ENCODE peak calls at places on chromosome 7, in seven cellular contexts. One of them, this sample, is unnamed.

GRCh38 chr7:1853619-1854520 is 183.8 kb downstream of the ELFN1 start:
- DNase-seq in transverse colon: peak; percentile 5
- DNase-seq in neural progenitor cell: peak; percentile 2
- DNase-seq in fibroblast of lung: no peak
- DNase-seq in PC-3: no peak
- DNase-seq in psoas muscle: peak; percentile 44
- DNase-seq in H9: peak; percentile 28
- DNase-seq in this sample: no peak

GRCh38 chr7:28682136-28682535 is 269.8 kb downstream of the CREB5 start:
- DNase-seq in transverse colon: no peak
- DNase-seq in neural progenitor cell: no peak
- DNase-seq in fibroblast of lung: no peak
- DNase-seq in PC-3: no peak
- DNase-seq in psoas muscle: no peak
- DNase-seq in H9: no peak
- DNase-seq in this sample: no peak

GRCh38 chr7:13829914-13830603 is 159.4 kb downstream of the ETV1 start:
- DNase-seq in transverse colon: no peak
- DNase-seq in neural progenitor cell: no peak
- DNase-seq in fibroblast of lung: peak; percentile 51
- DNase-seq in PC-3: peak; percentile 75
- DNase-seq in psoas muscle: no peak
- DNase-seq in H9: no peak
- DNase-seq in this sample: no peak

GRCh38 chr7:27117687-27118491 is 12.7 kb downstream of the HOXA4 start:
- DNase-seq in transverse colon: no peak
- DNase-seq in neural progenitor cell: no peak
- DNase-seq in fibroblast of lung: peak; percentile 89
- DNase-seq in PC-3: no peak
- DNase-seq in psoas muscle: no peak
- DNase-seq in H9: peak; percentile 59
- DNase-seq in this sample: no peak

GRCh38 chr7:27826347-27826746 is 86.4 kb downstream of the TAX1BP1 start:
- DNase-seq in transverse colon: no peak
- DNase-seq in neural progenitor cell: no peak
- DNase-seq in fibroblast of lung: no peak
- DNase-seq in PC-3: no peak
- DNase-seq in psoas muscle: no peak
- DNase-seq in H9: no peak
- DNase-seq in this sample: no peak

GRCh38 chr7:134781171-134781570 is 1.7 kb downstream of the CALD1 start:
- DNase-seq in transverse colon: no peak
- DNase-seq in neural progenitor cell: no peak
- DNase-seq in fibroblast of lung: no peak
- DNase-seq in PC-3: no peak
- DNase-seq in psoas muscle: no peak
- DNase-seq in H9: no peak
- DNase-seq in this sample: no peak

GRCh38 chr7:133253522-133253882 is 624 bp downstream of the EXOC4 start:
- DNase-seq in transverse colon: peak; percentile 13
- DNase-seq in neural progenitor cell: peak; percentile 13
- DNase-seq in fibroblast of lung: peak; percentile 15
- DNase-seq in PC-3: no peak
- DNase-seq in psoas muscle: no peak
- DNase-seq in H9: no peak
- DNase-seq in this sample: no peak

GRCh38 chr7:16849295-16850148 is 32.3 kb downstream of the AGR3 start:
- DNase-seq in transverse colon: no peak
- DNase-seq in neural progenitor cell: no peak
- DNase-seq in fibroblast of lung: no peak
- DNase-seq in PC-3: no peak
- DNase-seq in psoas muscle: no peak
- DNase-seq in H9: no peak
- DNase-seq in this sample: no peak

GRCh38 chr7:110868458-110868857 is 222.5 kb upstream of the LRRN3 start:
- DNase-seq in transverse colon: no peak
- DNase-seq in neural progenitor cell: no peak
- DNase-seq in fibroblast of lung: peak; percentile 45
- DNase-seq in PC-3: no peak
- DNase-seq in psoas muscle: no peak
- DNase-seq in H9: no peak
- DNase-seq in this sample: no peak

GRCh38 chr7:122736183-122736582 is 33.5 kb upstream of the RNF148 start:
- DNase-seq in transverse colon: no peak
- DNase-seq in neural progenitor cell: no peak
- DNase-seq in fibroblast of lung: no peak
- DNase-seq in PC-3: no peak
- DNase-seq in psoas muscle: no peak
- DNase-seq in H9: no peak
- DNase-seq in this sample: no peak

GRCh38 chr7:80277434-80278427 is 143.1 kb downstream of the GNAI1 start:
- DNase-seq in transverse colon: no peak
- DNase-seq in neural progenitor cell: no peak
- DNase-seq in fibroblast of lung: peak; percentile 59
- DNase-seq in PC-3: peak; percentile 77
- DNase-seq in psoas muscle: no peak
- DNase-seq in H9: no peak
- DNase-seq in this sample: no peak

GRCh38 chr7:132430863-132431822 is 145.1 kb downstream of the PLXNA4 start:
- DNase-seq in transverse colon: peak; percentile 72
- DNase-seq in neural progenitor cell: no peak
- DNase-seq in fibroblast of lung: peak; percentile 98
- DNase-seq in PC-3: peak; percentile 94
- DNase-seq in psoas muscle: no peak
- DNase-seq in H9: no peak
- DNase-seq in this sample: no peak

GRCh38 chr7:70619130-70619529 is 512.8 kb upstream of the GALNT17 start:
- DNase-seq in transverse colon: no peak
- DNase-seq in neural progenitor cell: peak; percentile 69
- DNase-seq in fibroblast of lung: no peak
- DNase-seq in PC-3: no peak
- DNase-seq in psoas muscle: no peak
- DNase-seq in H9: no peak
- DNase-seq in this sample: no peak

GRCh38 chr7:158576050-158576762 is 11.4 kb downstream of the PTPRN2 start:
- DNase-seq in transverse colon: no peak
- DNase-seq in neural progenitor cell: no peak
- DNase-seq in fibroblast of lung: no peak
- DNase-seq in PC-3: no peak
- DNase-seq in psoas muscle: no peak
- DNase-seq in H9: no peak
- DNase-seq in this sample: no peak

GRCh38 chr7:5370454-5371353 is 52.9 kb downstream of the TNRC18 start:
- DNase-seq in transverse colon: no peak
- DNase-seq in neural progenitor cell: no peak
- DNase-seq in fibroblast of lung: no peak
- DNase-seq in PC-3: no peak
- DNase-seq in psoas muscle: no peak
- DNase-seq in H9: no peak
- DNase-seq in this sample: no peak

GRCh38 chr7:126805351-126805750 is 447.4 kb downstream of the GRM8 start:
- DNase-seq in transverse colon: no peak
- DNase-seq in neural progenitor cell: no peak
- DNase-seq in fibroblast of lung: no peak
- DNase-seq in PC-3: no peak
- DNase-seq in psoas muscle: no peak
- DNase-seq in H9: peak; percentile 31
- DNase-seq in this sample: no peak

GRCh38 chr7:3239291-3239691 is 61.8 kb upstream of the SDK1 start:
- DNase-seq in transverse colon: no peak
- DNase-seq in neural progenitor cell: no peak
- DNase-seq in fibroblast of lung: peak; percentile 41
- DNase-seq in PC-3: peak; percentile 74
- DNase-seq in psoas muscle: no peak
- DNase-seq in H9: no peak
- DNase-seq in this sample: no peak

GRCh38 chr7:11341285-11341944 is 367.7 kb downstream of the PHF14 start:
- DNase-seq in transverse colon: no peak
- DNase-seq in neural progenitor cell: peak; percentile 47
- DNase-seq in fibroblast of lung: peak; percentile 17
- DNase-seq in PC-3: peak; percentile 61
- DNase-seq in psoas muscle: no peak
- DNase-seq in H9: no peak
- DNase-seq in this sample: no peak

GRCh38 chr7:98211676-98212531 is 665 bp downstream of the BHLHA15 start:
- DNase-seq in transverse colon: peak; percentile 18
- DNase-seq in neural progenitor cell: peak; percentile 33
- DNase-seq in fibroblast of lung: no peak
- DNase-seq in PC-3: no peak
- DNase-seq in psoas muscle: no peak
- DNase-seq in H9: peak; percentile 41
- DNase-seq in this sample: no peak

GRCh38 chr7:44787041-44787440 is 9.4 kb upstream of the PPIA start:
- DNase-seq in transverse colon: no peak
- DNase-seq in neural progenitor cell: no peak
- DNase-seq in fibroblast of lung: no peak
- DNase-seq in PC-3: no peak
- DNase-seq in psoas muscle: no peak
- DNase-seq in H9: no peak
- DNase-seq in this sample: no peak

GRCh38 chr7:24902276-24902675 is 77.7 kb downstream of the OSBPL3 start:
- DNase-seq in transverse colon: no peak
- DNase-seq in neural progenitor cell: no peak
- DNase-seq in fibroblast of lung: no peak
- DNase-seq in PC-3: no peak
- DNase-seq in psoas muscle: no peak
- DNase-seq in H9: no peak
- DNase-seq in this sample: no peak

GRCh38 chr7:38070718-38071117 is 107.3 kb upstream of the STARD3NL start:
- DNase-seq in transverse colon: no peak
- DNase-seq in neural progenitor cell: peak; percentile 48
- DNase-seq in fibroblast of lung: peak; percentile 27
- DNase-seq in PC-3: peak; percentile 47
- DNase-seq in psoas muscle: no peak
- DNase-seq in H9: peak; percentile 45
- DNase-seq in this sample: no peak

DNA sequence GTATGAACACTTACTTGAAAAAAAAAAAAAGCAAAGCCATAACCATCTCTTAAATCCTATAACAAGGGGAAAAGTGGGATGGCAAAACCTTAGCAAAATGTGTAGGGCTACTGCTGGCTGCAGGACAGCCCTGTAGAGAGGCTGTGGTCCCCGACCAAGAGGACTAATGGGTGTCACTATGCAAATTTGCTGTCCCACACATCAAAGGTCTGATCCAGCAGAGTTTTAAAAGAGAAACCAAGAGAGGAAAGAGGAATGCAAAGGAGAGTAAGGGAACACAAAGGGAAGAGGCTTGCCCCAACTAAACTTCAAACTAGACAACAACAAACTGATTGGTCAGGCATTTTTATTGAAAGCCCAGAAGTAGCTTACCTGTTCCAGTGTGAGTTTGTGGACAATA is 3.1 kb upstream of the ZNRF2 start:
- DNase-seq in transverse colon: no peak
- DNase-seq in neural progenitor cell: peak; percentile 16
- DNase-seq in fibroblast of lung: no peak
- DNase-seq in PC-3: no peak
- DNase-seq in psoas muscle: no peak
- DNase-seq in H9: peak; percentile 38
- DNase-seq in this sample: no peak
- H3K27ac ChIP-seq in transverse colon: peak overlapping the region; percentile 77
- H3K27ac ChIP-seq in neural progenitor cell: no peak overlapping the region
- H3K27ac ChIP-seq in fibroblast of lung: no peak overlapping the region
- H3K27ac ChIP-seq in PC-3: no peak overlapping the region
- H3K27ac ChIP-seq in psoas muscle: no peak overlapping the region
- H3K27ac ChIP-seq in H9: no peak overlapping the region
- H3K27ac ChIP-seq in this sample: no peak overlapping the region

GRCh38 chr7:119374436-119374835 is 898.5 kb upstream of the KCND2 start:
- DNase-seq in transverse colon: no peak
- DNase-seq in neural progenitor cell: no peak
- DNase-seq in fibroblast of lung: no peak
- DNase-seq in PC-3: no peak
- DNase-seq in psoas muscle: no peak
- DNase-seq in H9: no peak
- DNase-seq in this sample: no peak
- H3K27ac ChIP-seq in transverse colon: no peak overlapping the region
- H3K27ac ChIP-seq in neural progenitor cell: no peak overlapping the region
- H3K27ac ChIP-seq in fibroblast of lung: no peak overlapping the region
- H3K27ac ChIP-seq in PC-3: no peak overlapping the region
- H3K27ac ChIP-seq in psoas muscle: no peak overlapping the region
- H3K27ac ChIP-seq in H9: no peak overlapping the region
- H3K27ac ChIP-seq in this sample: no peak overlapping the region

GRCh38 chr7:75534727-75535307 is 42.7 kb downstream of the SPDYE5 start:
- DNase-seq in transverse colon: no peak
- DNase-seq in neural progenitor cell: no peak
- DNase-seq in fibroblast of lung: peak; percentile 87
- DNase-seq in PC-3: peak; percentile 47
- DNase-seq in psoas muscle: no peak
- DNase-seq in H9: no peak
- DNase-seq in this sample: no peak
- H3K27ac ChIP-seq in transverse colon: no peak overlapping the region
- H3K27ac ChIP-seq in neural progenitor cell: no peak overlapping the region
- H3K27ac ChIP-seq in fibroblast of lung: no peak overlapping the region
- H3K27ac ChIP-seq in PC-3: no peak overlapping the region
- H3K27ac ChIP-seq in psoas muscle: no peak overlapping the region
- H3K27ac ChIP-seq in H9: no peak overlapping the region
- H3K27ac ChIP-seq in this sample: no peak overlapping the region

GRCh38 chr7:157400171-157400860 is 63.5 kb downstream of the DNAJB6 start:
- DNase-seq in transverse colon: no peak
- DNase-seq in neural progenitor cell: no peak
- DNase-seq in fibroblast of lung: no peak
- DNase-seq in PC-3: no peak
- DNase-seq in psoas muscle: no peak
- DNase-seq in H9: no peak
- DNase-seq in this sample: no peak
- H3K27ac ChIP-seq in transverse colon: no peak overlapping the region
- H3K27ac ChIP-seq in neural progenitor cell: no peak overlapping the region
- H3K27ac ChIP-seq in fibroblast of lung: no peak overlapping the region
- H3K27ac ChIP-seq in PC-3: no peak overlapping the region
- H3K27ac ChIP-seq in psoas muscle: peak overlapping the region; percentile 86
- H3K27ac ChIP-seq in H9: no peak overlapping the region
- H3K27ac ChIP-seq in this sample: no peak overlapping the region

GRCh38 chr7:151822541-151823181 is 54.3 kb downstream of the PRKAG2 start:
- DNase-seq in transverse colon: no peak
- DNase-seq in neural progenitor cell: no peak
- DNase-seq in fibroblast of lung: no peak
- DNase-seq in PC-3: no peak
- DNase-seq in psoas muscle: peak; percentile 48
- DNase-seq in H9: no peak
- DNase-seq in this sample: no peak

GRCh38 chr7:151823783-151824182 is 53.1 kb downstream of the PRKAG2 start:
- DNase-seq in transverse colon: no peak
- DNase-seq in neural progenitor cell: no peak
- DNase-seq in fibroblast of lung: no peak
- DNase-seq in PC-3: no peak
- DNase-seq in psoas muscle: no peak
- DNase-seq in H9: no peak
- DNase-seq in this sample: no peak

GRCh38 chr7:151821806-151822540 is 54.9 kb downstream of the PRKAG2 start:
- DNase-seq in transverse colon: no peak
- DNase-seq in neural progenitor cell: no peak
- DNase-seq in fibroblast of lung: no peak
- DNase-seq in PC-3: no peak
- DNase-seq in psoas muscle: peak; percentile 24
- DNase-seq in H9: no peak
- DNase-seq in this sample: no peak

GRCh38 chr7:151825711-151826110 is 51.2 kb downstream of the PRKAG2 start:
- DNase-seq in transverse colon: no peak
- DNase-seq in neural progenitor cell: no peak
- DNase-seq in fibroblast of lung: no peak
- DNase-seq in PC-3: no peak
- DNase-seq in psoas muscle: peak; percentile 41
- DNase-seq in H9: no peak
- DNase-seq in this sample: no peak

GRCh38 chr7:151824285-151824950 is 52.5 kb downstream of the PRKAG2 start:
- DNase-seq in transverse colon: no peak
- DNase-seq in neural progenitor cell: no peak
- DNase-seq in fibroblast of lung: no peak
- DNase-seq in PC-3: no peak
- DNase-seq in psoas muscle: peak; percentile 14
- DNase-seq in H9: no peak
- DNase-seq in this sample: no peak
- H3K27ac ChIP-seq in transverse colon: peak overlapping the region; percentile 18
- H3K27ac ChIP-seq in neural progenitor cell: no peak overlapping the region
- H3K27ac ChIP-seq in fibroblast of lung: no peak overlapping the region
- H3K27ac ChIP-seq in PC-3: no peak overlapping the region
- H3K27ac ChIP-seq in psoas muscle: no peak overlapping the region
- H3K27ac ChIP-seq in H9: no peak overlapping the region
- H3K27ac ChIP-seq in this sample: no peak overlapping the region